ENCODE peak calls at places on chromosomes 13 and 19, in six cellular contexts. One of them, this sample, is unnamed.

GRCh38 chr13:27619711-27620376 is 485 bp downstream of the LNX2 start:
- DNase-seq in IMR-90: peak
- DNase-seq in mesenchymal stem cell: peak
- DNase-seq in PC-9: no peak
- DNase-seq in GM12878: no peak
- DNase-seq in GM23248: peak
- DNase-seq in this sample: peak

GRCh38 chr13:99980201-99981114 is 1.1 kb upstream of the ZIC2 start:
- DNase-seq in IMR-90: peak
- DNase-seq in mesenchymal stem cell: peak
- DNase-seq in PC-9: peak
- DNase-seq in GM12878: no peak
- DNase-seq in GM23248: peak
- DNase-seq in this sample: peak

GRCh38 chr13:101449971-101450748 is 2.3 kb upstream of the ITGBL1 start:
- DNase-seq in IMR-90: peak
- DNase-seq in mesenchymal stem cell: peak
- DNase-seq in PC-9: peak
- DNase-seq in GM12878: no peak
- DNase-seq in GM23248: peak
- DNase-seq in this sample: no peak

GRCh38 chr13:79593611-79594275 is 112.8 kb downstream of the NDFIP2 start:
- DNase-seq in IMR-90: peak
- DNase-seq in mesenchymal stem cell: no peak
- DNase-seq in PC-9: no peak
- DNase-seq in GM12878: no peak
- DNase-seq in GM23248: peak
- DNase-seq in this sample: no peak

GRCh38 chr19:40533508-40533907 is 43.2 kb upstream of the SHKBP1 start:
- DNase-seq in IMR-90: no peak
- DNase-seq in mesenchymal stem cell: no peak
- DNase-seq in PC-9: no peak
- DNase-seq in GM12878: no peak
- DNase-seq in GM23248: no peak
- DNase-seq in this sample: peak

GRCh38 chr19:53424968-53425597 is 6.7 kb upstream of the ZNF761 start:
- DNase-seq in IMR-90: peak
- DNase-seq in mesenchymal stem cell: peak
- DNase-seq in PC-9: peak
- DNase-seq in GM12878: peak
- DNase-seq in GM23248: peak
- DNase-seq in this sample: peak

GRCh38 chr13:90792335-90792734 is 555.2 kb upstream of the MIR17HG start:
- DNase-seq in IMR-90: no peak
- DNase-seq in mesenchymal stem cell: no peak
- DNase-seq in PC-9: no peak
- DNase-seq in GM12878: no peak
- DNase-seq in GM23248: peak
- DNase-seq in this sample: no peak

GRCh38 chr19:52735734-52736133 is 890 bp upstream of the ZNF611 start:
- DNase-seq in IMR-90: no peak
- DNase-seq in mesenchymal stem cell: peak
- DNase-seq in PC-9: peak
- DNase-seq in GM12878: no peak
- DNase-seq in GM23248: peak
- DNase-seq in this sample: peak

GRCh38 chr19:44750713-44751112 is 2.2 kb downstream of the BCL3 start:
- DNase-seq in IMR-90: no peak
- DNase-seq in mesenchymal stem cell: no peak
- DNase-seq in PC-9: no peak
- DNase-seq in GM12878: no peak
- DNase-seq in GM23248: no peak
- DNase-seq in this sample: no peak

GRCh38 chr19:44748426-44749254 is at the start of gene BCL3:
- DNase-seq in IMR-90: no peak
- DNase-seq in mesenchymal stem cell: peak
- DNase-seq in PC-9: peak
- DNase-seq in GM12878: no peak
- DNase-seq in GM23248: peak
- DNase-seq in this sample: peak

GRCh38 chr19:44747739-44748425 is 626 bp upstream of the BCL3 start:
- DNase-seq in IMR-90: peak
- DNase-seq in mesenchymal stem cell: peak
- DNase-seq in PC-9: peak
- DNase-seq in GM12878: no peak
- DNase-seq in GM23248: peak
- DNase-seq in this sample: peak

GRCh38 chr19:44749318-44749717 is 810 bp downstream of the BCL3 start:
- DNase-seq in IMR-90: no peak
- DNase-seq in mesenchymal stem cell: no peak
- DNase-seq in PC-9: no peak
- DNase-seq in GM12878: no peak
- DNase-seq in GM23248: peak
- DNase-seq in this sample: no peak

GRCh38 chr19:44749994-44750393 is 1.5 kb downstream of the BCL3 start:
- DNase-seq in IMR-90: no peak
- DNase-seq in mesenchymal stem cell: no peak
- DNase-seq in PC-9: no peak
- DNase-seq in GM12878: no peak
- DNase-seq in GM23248: no peak
- DNase-seq in this sample: no peak
- H3K4me3 ChIP-seq in IMR-90: peak
- H3K4me3 ChIP-seq in mesenchymal stem cell: peak
- H3K4me3 ChIP-seq in PC-9: peak
- H3K4me3 ChIP-seq in GM12878: peak
- H3K4me3 ChIP-seq in GM23248: peak
- H3K4me3 ChIP-seq in this sample: no peak

GRCh38 chr19:56113071-56113632 is 7.9 kb downstream of the ZNF787 start:
- DNase-seq in IMR-90: no peak
- DNase-seq in mesenchymal stem cell: no peak
- DNase-seq in PC-9: no peak
- DNase-seq in GM12878: no peak
- DNase-seq in GM23248: no peak
- DNase-seq in this sample: no peak
- H3K4me2 ChIP-seq in IMR-90: no peak
- H3K4me2 ChIP-seq in mesenchymal stem cell: no peak
- H3K4me2 ChIP-seq in PC-9: no peak
- H3K4me2 ChIP-seq in GM12878: peak
- H3K4me2 ChIP-seq in GM23248: no peak
- H3K4me2 ChIP-seq in this sample: peak

GRCh38 chr13:110367620-110368019 is 60.5 kb downstream of the COL4A2 start:
- DNase-seq in IMR-90: no peak
- DNase-seq in mesenchymal stem cell: no peak
- DNase-seq in PC-9: no peak
- DNase-seq in GM12878: no peak
- DNase-seq in GM23248: no peak
- DNase-seq in this sample: no peak

GRCh38 chr13:110364081-110364480 is 57.0 kb downstream of the COL4A2 start:
- DNase-seq in IMR-90: no peak
- DNase-seq in mesenchymal stem cell: no peak
- DNase-seq in PC-9: no peak
- DNase-seq in GM12878: no peak
- DNase-seq in GM23248: no peak
- DNase-seq in this sample: no peak

GRCh38 chr13:110368408-110368807 is 61.3 kb downstream of the COL4A2 start:
- DNase-seq in IMR-90: peak
- DNase-seq in mesenchymal stem cell: peak
- DNase-seq in PC-9: no peak
- DNase-seq in GM12878: no peak
- DNase-seq in GM23248: no peak
- DNase-seq in this sample: no peak

GRCh38 chr13:110366733-110367132 is 59.6 kb downstream of the COL4A2 start:
- DNase-seq in IMR-90: no peak
- DNase-seq in mesenchymal stem cell: no peak
- DNase-seq in PC-9: no peak
- DNase-seq in GM12878: no peak
- DNase-seq in GM23248: no peak
- DNase-seq in this sample: no peak

GRCh38 chr13:110365876-110366275 is 58.8 kb downstream of the COL4A2 start:
- DNase-seq in IMR-90: no peak
- DNase-seq in mesenchymal stem cell: peak
- DNase-seq in PC-9: no peak
- DNase-seq in GM12878: no peak
- DNase-seq in GM23248: no peak
- DNase-seq in this sample: no peak
- H3K27ac ChIP-seq in IMR-90: no peak
- H3K27ac ChIP-seq in mesenchymal stem cell: no peak
- H3K27ac ChIP-seq in PC-9: no peak
- H3K27ac ChIP-seq in GM12878: no peak
- H3K27ac ChIP-seq in GM23248: no peak
- H3K27ac ChIP-seq in this sample: no peak

GRCh38 chr19:2610637-2611482 is 91.6 kb downstream of the GNG7 start:
- DNase-seq in IMR-90: peak
- DNase-seq in mesenchymal stem cell: peak
- DNase-seq in PC-9: peak
- DNase-seq in GM12878: peak
- DNase-seq in GM23248: peak
- DNase-seq in this sample: peak
- H3K4me3 ChIP-seq in IMR-90: peak
- H3K4me3 ChIP-seq in mesenchymal stem cell: peak
- H3K4me3 ChIP-seq in PC-9: no peak
- H3K4me3 ChIP-seq in GM12878: peak
- H3K4me3 ChIP-seq in GM23248: peak
- H3K4me3 ChIP-seq in this sample: peak

GRCh38 chr13:112999414-113000177 is 30.6 kb downstream of the MCF2L start:
- DNase-seq in IMR-90: no peak
- DNase-seq in mesenchymal stem cell: no peak
- DNase-seq in PC-9: no peak
- DNase-seq in GM12878: no peak
- DNase-seq in GM23248: no peak
- DNase-seq in this sample: no peak

GRCh38 chr13:113001251-113002140 is 32.5 kb downstream of the MCF2L start:
- DNase-seq in IMR-90: peak
- DNase-seq in mesenchymal stem cell: peak
- DNase-seq in PC-9: peak
- DNase-seq in GM12878: no peak
- DNase-seq in GM23248: peak
- DNase-seq in this sample: peak

GRCh38 chr13:112998506-112999280 is 29.7 kb downstream of the MCF2L start:
- DNase-seq in IMR-90: no peak
- DNase-seq in mesenchymal stem cell: no peak
- DNase-seq in PC-9: no peak
- DNase-seq in GM12878: no peak
- DNase-seq in GM23248: no peak
- DNase-seq in this sample: no peak

GRCh38 chr13:113002206-113002821 is 33.3 kb downstream of the MCF2L start:
- DNase-seq in IMR-90: no peak
- DNase-seq in mesenchymal stem cell: no peak
- DNase-seq in PC-9: peak
- DNase-seq in GM12878: no peak
- DNase-seq in GM23248: no peak
- DNase-seq in this sample: peak

DNA sequence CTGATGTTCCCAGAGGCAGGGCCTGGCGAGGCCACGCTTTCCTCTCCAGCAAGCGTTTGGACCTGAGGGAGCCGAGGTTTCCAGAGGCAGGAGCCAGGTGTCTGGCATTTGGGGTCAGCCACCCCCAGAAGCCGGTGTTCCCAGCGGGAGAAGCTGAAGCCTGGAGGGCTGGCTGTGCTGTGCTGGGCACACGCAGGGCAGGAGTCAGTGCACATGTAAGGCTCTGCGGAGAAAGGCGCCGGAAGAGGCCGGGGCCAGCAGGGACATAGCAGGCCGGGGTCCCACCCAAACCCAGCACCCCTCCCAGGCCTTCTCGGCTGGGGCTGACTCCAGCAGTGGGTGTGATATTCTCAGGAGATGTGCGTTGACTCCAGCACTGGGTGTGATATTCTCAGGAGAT is 31.6 kb downstream of the MCF2L start:
- DNase-seq in IMR-90: no peak
- DNase-seq in mesenchymal stem cell: no peak
- DNase-seq in PC-9: no peak
- DNase-seq in GM12878: no peak
- DNase-seq in GM23248: no peak
- DNase-seq in this sample: no peak
- H3K4me2 ChIP-seq in IMR-90: no peak
- H3K4me2 ChIP-seq in mesenchymal stem cell: no peak
- H3K4me2 ChIP-seq in PC-9: peak
- H3K4me2 ChIP-seq in GM12878: no peak
- H3K4me2 ChIP-seq in GM23248: no peak
- H3K4me2 ChIP-seq in this sample: no peak

GRCh38 chr19:5587071-5587455 is 19.3 kb upstream of the TINCR start:
- DNase-seq in IMR-90: no peak
- DNase-seq in mesenchymal stem cell: no peak
- DNase-seq in PC-9: no peak
- DNase-seq in GM12878: no peak
- DNase-seq in GM23248: no peak
- DNase-seq in this sample: no peak
- H3K27ac ChIP-seq in IMR-90: no peak
- H3K27ac ChIP-seq in mesenchymal stem cell: no peak
- H3K27ac ChIP-seq in PC-9: no peak
- H3K27ac ChIP-seq in GM12878: no peak
- H3K27ac ChIP-seq in GM23248: no peak
- H3K27ac ChIP-seq in this sample: peak

GRCh38 chr13:109869312-109870237 is 83.2 kb upstream of the IRS2 start:
- DNase-seq in IMR-90: peak
- DNase-seq in mesenchymal stem cell: no peak
- DNase-seq in PC-9: peak
- DNase-seq in GM12878: no peak
- DNase-seq in GM23248: peak
- DNase-seq in this sample: peak
- H3K4me3 ChIP-seq in IMR-90: peak
- H3K4me3 ChIP-seq in mesenchymal stem cell: peak
- H3K4me3 ChIP-seq in PC-9: peak
- H3K4me3 ChIP-seq in GM12878: no peak
- H3K4me3 ChIP-seq in GM23248: peak
- H3K4me3 ChIP-seq in this sample: no peak

GRCh38 chr13:63436288-63436687 is 2020.6 kb upstream of the PCDH20 start:
- DNase-seq in IMR-90: no peak
- DNase-seq in mesenchymal stem cell: no peak
- DNase-seq in PC-9: no peak
- DNase-seq in GM12878: no peak
- DNase-seq in GM23248: no peak
- DNase-seq in this sample: no peak
- H3K4me2 ChIP-seq in IMR-90: peak
- H3K4me2 ChIP-seq in mesenchymal stem cell: no peak
- H3K4me2 ChIP-seq in PC-9: no peak
- H3K4me2 ChIP-seq in GM12878: no peak
- H3K4me2 ChIP-seq in GM23248: no peak
- H3K4me2 ChIP-seq in this sample: no peak